ENCODE peak calls at places on chromosomes 3 and 15, in nine cellular contexts. One of them, this sample, is unnamed.

GRCh38 chr15:53225786-53226185 is 435.6 kb upstream of the ONECUT1 start:
- DNase-seq in endothelial cell of umbilical vein: no peak
- DNase-seq in NAMALWA: no peak
- DNase-seq in right cardiac atrium: no peak
- DNase-seq in germinal center: no peak
- DNase-seq in sciatic nerve: no peak
- DNase-seq in KBM-7: no peak
- DNase-seq in ACHN: no peak
- DNase-seq in anterior cingulate cortex: no peak
- DNase-seq in this sample: no peak

GRCh38 chr15:43281926-43282602 is 15.3 kb upstream of the TGM5 start:
- DNase-seq in right cardiac atrium: no peak
- DNase-seq in anterior cingulate cortex: no peak
- DNase-seq in sciatic nerve: no peak
- DNase-seq in NAMALWA: no peak
- DNase-seq in endothelial cell of umbilical vein: no peak
- DNase-seq in ACHN: no peak
- DNase-seq in KBM-7: no peak
- DNase-seq in germinal center: no peak
- DNase-seq in this sample: no peak

GRCh38 chr3:10322355-10322715 is 1.4 kb upstream of the SEC13 start:
- DNase-seq in KBM-7: peak
- DNase-seq in sciatic nerve: no peak
- DNase-seq in ACHN: peak
- DNase-seq in endothelial cell of umbilical vein: no peak
- DNase-seq in germinal center: peak
- DNase-seq in anterior cingulate cortex: no peak
- DNase-seq in right cardiac atrium: no peak
- DNase-seq in NAMALWA: peak
- DNase-seq in this sample: no peak

GRCh38 chr3:103698646-103699045 is 1263.8 kb downstream of the ZPLD1 start:
- DNase-seq in germinal center: no peak
- DNase-seq in KBM-7: no peak
- DNase-seq in right cardiac atrium: no peak
- DNase-seq in sciatic nerve: no peak
- DNase-seq in NAMALWA: no peak
- DNase-seq in anterior cingulate cortex: no peak
- DNase-seq in ACHN: no peak
- DNase-seq in endothelial cell of umbilical vein: no peak
- DNase-seq in this sample: no peak

GRCh38 chr3:114411292-114411691 is 117.5 kb downstream of the TIGIT start:
- DNase-seq in sciatic nerve: no peak
- DNase-seq in ACHN: no peak
- DNase-seq in NAMALWA: no peak
- DNase-seq in endothelial cell of umbilical vein: peak
- DNase-seq in right cardiac atrium: no peak
- DNase-seq in anterior cingulate cortex: no peak
- DNase-seq in KBM-7: no peak
- DNase-seq in germinal center: no peak
- DNase-seq in this sample: no peak

GRCh38 chr15:36938764-36939163 is 161.6 kb downstream of the MEIS2 start:
- DNase-seq in anterior cingulate cortex: no peak
- DNase-seq in germinal center: no peak
- DNase-seq in sciatic nerve: no peak
- DNase-seq in NAMALWA: no peak
- DNase-seq in endothelial cell of umbilical vein: no peak
- DNase-seq in ACHN: no peak
- DNase-seq in KBM-7: no peak
- DNase-seq in right cardiac atrium: no peak
- DNase-seq in this sample: no peak

GRCh38 chr15:99343836-99344551 is 92.7 kb downstream of the LRRC28 start:
- DNase-seq in ACHN: peak
- DNase-seq in NAMALWA: peak
- DNase-seq in right cardiac atrium: peak
- DNase-seq in KBM-7: no peak
- DNase-seq in germinal center: peak
- DNase-seq in anterior cingulate cortex: no peak
- DNase-seq in sciatic nerve: no peak
- DNase-seq in endothelial cell of umbilical vein: peak
- DNase-seq in this sample: peak

GRCh38 chr3:150074697-150075416 is 104.2 kb upstream of the PFN2 start:
- DNase-seq in sciatic nerve: no peak
- DNase-seq in NAMALWA: peak
- DNase-seq in ACHN: no peak
- DNase-seq in endothelial cell of umbilical vein: no peak
- DNase-seq in anterior cingulate cortex: no peak
- DNase-seq in germinal center: no peak
- DNase-seq in right cardiac atrium: no peak
- DNase-seq in KBM-7: no peak
- DNase-seq in this sample: no peak

GRCh38 chr3:182983811-182984210 is 3.5 kb upstream of the DCUN1D1 start:
- DNase-seq in KBM-7: no peak
- DNase-seq in sciatic nerve: no peak
- DNase-seq in right cardiac atrium: no peak
- DNase-seq in NAMALWA: no peak
- DNase-seq in ACHN: no peak
- DNase-seq in anterior cingulate cortex: no peak
- DNase-seq in endothelial cell of umbilical vein: no peak
- DNase-seq in germinal center: no peak
- DNase-seq in this sample: no peak

GRCh38 chr15:62591842-62592838 is 427.1 kb upstream of the C2CD4B start:
- DNase-seq in NAMALWA: no peak
- DNase-seq in KBM-7: no peak
- DNase-seq in ACHN: peak
- DNase-seq in germinal center: no peak
- DNase-seq in endothelial cell of umbilical vein: no peak
- DNase-seq in right cardiac atrium: no peak
- DNase-seq in anterior cingulate cortex: no peak
- DNase-seq in sciatic nerve: no peak
- DNase-seq in this sample: no peak

GRCh38 chr3:160150525-160150924 is 74.7 kb upstream of the C3orf80 start:
- DNase-seq in sciatic nerve: no peak
- DNase-seq in endothelial cell of umbilical vein: peak
- DNase-seq in right cardiac atrium: no peak
- DNase-seq in NAMALWA: no peak
- DNase-seq in germinal center: no peak
- DNase-seq in anterior cingulate cortex: no peak
- DNase-seq in KBM-7: no peak
- DNase-seq in ACHN: no peak
- DNase-seq in this sample: no peak

GRCh38 chr3:56732109-56732508 is 49.0 kb upstream of the TASOR start:
- DNase-seq in NAMALWA: no peak
- DNase-seq in anterior cingulate cortex: no peak
- DNase-seq in endothelial cell of umbilical vein: no peak
- DNase-seq in right cardiac atrium: no peak
- DNase-seq in sciatic nerve: no peak
- DNase-seq in KBM-7: no peak
- DNase-seq in ACHN: no peak
- DNase-seq in germinal center: no peak
- DNase-seq in this sample: no peak

GRCh38 chr15:84949845-84950569 is 31.6 kb upstream of the PDE8A start:
- DNase-seq in germinal center: no peak
- DNase-seq in sciatic nerve: no peak
- DNase-seq in endothelial cell of umbilical vein: no peak
- DNase-seq in NAMALWA: no peak
- DNase-seq in right cardiac atrium: no peak
- DNase-seq in KBM-7: no peak
- DNase-seq in anterior cingulate cortex: no peak
- DNase-seq in ACHN: no peak
- DNase-seq in this sample: no peak

GRCh38 chr3:72903004-72903403 is 15.2 kb downstream of the GXYLT2 start:
- DNase-seq in anterior cingulate cortex: no peak
- DNase-seq in KBM-7: no peak
- DNase-seq in endothelial cell of umbilical vein: no peak
- DNase-seq in right cardiac atrium: no peak
- DNase-seq in NAMALWA: no peak
- DNase-seq in ACHN: no peak
- DNase-seq in germinal center: no peak
- DNase-seq in sciatic nerve: no peak
- DNase-seq in this sample: no peak

GRCh38 chr3:14482271-14482721 is 57.8 kb downstream of the GRIP2 start:
- DNase-seq in sciatic nerve: no peak
- DNase-seq in endothelial cell of umbilical vein: peak
- DNase-seq in KBM-7: no peak
- DNase-seq in ACHN: no peak
- DNase-seq in NAMALWA: no peak
- DNase-seq in germinal center: no peak
- DNase-seq in right cardiac atrium: peak
- DNase-seq in anterior cingulate cortex: no peak
- DNase-seq in this sample: no peak

GRCh38 chr3:181326637-181327223 is 337.2 kb upstream of the DNAJC19 start:
- DNase-seq in sciatic nerve: no peak
- DNase-seq in right cardiac atrium: no peak
- DNase-seq in anterior cingulate cortex: no peak
- DNase-seq in germinal center: peak
- DNase-seq in KBM-7: peak
- DNase-seq in NAMALWA: peak
- DNase-seq in ACHN: peak
- DNase-seq in endothelial cell of umbilical vein: peak
- DNase-seq in this sample: no peak

GRCh38 chr15:35309886-35310285 is 224.8 kb upstream of the NANOGP8 start:
- DNase-seq in right cardiac atrium: no peak
- DNase-seq in ACHN: no peak
- DNase-seq in endothelial cell of umbilical vein: no peak
- DNase-seq in NAMALWA: no peak
- DNase-seq in anterior cingulate cortex: no peak
- DNase-seq in sciatic nerve: no peak
- DNase-seq in KBM-7: no peak
- DNase-seq in germinal center: no peak
- DNase-seq in this sample: no peak

GRCh38 chr3:193593666-193594025 is 638 bp downstream of the OPA1 start:
- DNase-seq in germinal center: peak
- DNase-seq in ACHN: peak
- DNase-seq in sciatic nerve: no peak
- DNase-seq in NAMALWA: peak
- DNase-seq in KBM-7: no peak
- DNase-seq in right cardiac atrium: no peak
- DNase-seq in anterior cingulate cortex: no peak
- DNase-seq in endothelial cell of umbilical vein: peak
- DNase-seq in this sample: no peak

GRCh38 chr3:106333911-106334618 is 465.3 kb upstream of the CBLB start:
- DNase-seq in NAMALWA: no peak
- DNase-seq in endothelial cell of umbilical vein: no peak
- DNase-seq in sciatic nerve: no peak
- DNase-seq in ACHN: peak
- DNase-seq in right cardiac atrium: no peak
- DNase-seq in anterior cingulate cortex: no peak
- DNase-seq in KBM-7: no peak
- DNase-seq in germinal center: no peak
- DNase-seq in this sample: no peak

GRCh38 chr15:89888214-89888804 is 5.5 kb downstream of the AP3S2 start:
- DNase-seq in NAMALWA: peak
- DNase-seq in KBM-7: peak
- DNase-seq in anterior cingulate cortex: no peak
- DNase-seq in right cardiac atrium: no peak
- DNase-seq in endothelial cell of umbilical vein: peak
- DNase-seq in germinal center: no peak
- DNase-seq in ACHN: peak
- DNase-seq in sciatic nerve: no peak
- DNase-seq in this sample: no peak

GRCh38 chr3:71006810-71007785 is 576.4 kb downstream of the FOXP1 start:
- DNase-seq in anterior cingulate cortex: no peak
- DNase-seq in KBM-7: peak
- DNase-seq in NAMALWA: peak
- DNase-seq in sciatic nerve: no peak
- DNase-seq in right cardiac atrium: peak
- DNase-seq in ACHN: peak
- DNase-seq in germinal center: peak
- DNase-seq in endothelial cell of umbilical vein: peak
- DNase-seq in this sample: no peak

GRCh38 chr3:147394168-147394941 is 12.0 kb downstream of the ZIC4 start:
- DNase-seq in germinal center: no peak
- DNase-seq in sciatic nerve: no peak
- DNase-seq in right cardiac atrium: no peak
- DNase-seq in anterior cingulate cortex: no peak
- DNase-seq in endothelial cell of umbilical vein: no peak
- DNase-seq in ACHN: no peak
- DNase-seq in NAMALWA: no peak
- DNase-seq in KBM-7: no peak
- DNase-seq in this sample: no peak

GRCh38 chr15:96042734-96043224 is 287.7 kb upstream of the NR2F2 start:
- DNase-seq in NAMALWA: peak
- DNase-seq in germinal center: no peak
- DNase-seq in right cardiac atrium: no peak
- DNase-seq in sciatic nerve: no peak
- DNase-seq in anterior cingulate cortex: no peak
- DNase-seq in KBM-7: peak
- DNase-seq in endothelial cell of umbilical vein: no peak
- DNase-seq in ACHN: no peak
- DNase-seq in this sample: no peak

GRCh38 chr3:47019201-47019600 is 39.7 kb downstream of the NBEAL2 start:
- DNase-seq in sciatic nerve: no peak
- DNase-seq in right cardiac atrium: no peak
- DNase-seq in endothelial cell of umbilical vein: no peak
- DNase-seq in KBM-7: no peak
- DNase-seq in anterior cingulate cortex: no peak
- DNase-seq in ACHN: peak
- DNase-seq in germinal center: no peak
- DNase-seq in NAMALWA: no peak
- DNase-seq in this sample: no peak

GRCh38 chr15:85109333-85109732 is 127.7 kb downstream of the PDE8A start:
- DNase-seq in KBM-7: no peak
- DNase-seq in endothelial cell of umbilical vein: no peak
- DNase-seq in sciatic nerve: no peak
- DNase-seq in ACHN: no peak
- DNase-seq in anterior cingulate cortex: no peak
- DNase-seq in germinal center: no peak
- DNase-seq in NAMALWA: no peak
- DNase-seq in right cardiac atrium: no peak
- DNase-seq in this sample: no peak

GRCh38 chr15:25773248-25773647 is 89.9 kb downstream of the ATP10A start:
- DNase-seq in endothelial cell of umbilical vein: no peak
- DNase-seq in NAMALWA: no peak
- DNase-seq in sciatic nerve: no peak
- DNase-seq in germinal center: no peak
- DNase-seq in ACHN: no peak
- DNase-seq in KBM-7: no peak
- DNase-seq in anterior cingulate cortex: no peak
- DNase-seq in right cardiac atrium: no peak
- DNase-seq in this sample: no peak

GRCh38 chr3:75249005-75249404 is 415.1 kb upstream of the FRG2C start:
- DNase-seq in sciatic nerve: no peak
- DNase-seq in right cardiac atrium: no peak
- DNase-seq in ACHN: no peak
- DNase-seq in KBM-7: peak
- DNase-seq in NAMALWA: no peak
- DNase-seq in endothelial cell of umbilical vein: no peak
- DNase-seq in anterior cingulate cortex: no peak
- DNase-seq in germinal center: no peak
- DNase-seq in this sample: no peak

GRCh38 chr3:116028157-116028556 is 404.8 kb downstream of the GAP43 start:
- DNase-seq in endothelial cell of umbilical vein: no peak
- DNase-seq in KBM-7: no peak
- DNase-seq in ACHN: no peak
- DNase-seq in sciatic nerve: no peak
- DNase-seq in anterior cingulate cortex: no peak
- DNase-seq in NAMALWA: no peak
- DNase-seq in germinal center: no peak
- DNase-seq in right cardiac atrium: no peak
- DNase-seq in this sample: no peak